ENCODE peak calls at places on chromosomes 7 and 10, in five cellular contexts. One of them, this sample, is unnamed. For H3K9me3, the result is how much of the 10 kb centered on the place peaks cover.

GRCh38 chr10:1190791-1191490 is 134.8 kb downstream of the WDR37 start:
- DNase-seq in upper lobe of left lung: no peak
- DNase-seq in ovary: no peak
- DNase-seq in uterus: no peak
- DNase-seq in breast epithelium: peak
- DNase-seq in this sample: no peak

GRCh38 chr10:113104071-113104470 is 154.0 kb downstream of the TCF7L2 start:
- DNase-seq in uterus: no peak
- DNase-seq in breast epithelium: no peak
- DNase-seq in ovary: no peak
- DNase-seq in upper lobe of left lung: no peak
- DNase-seq in this sample: no peak

GRCh38 chr7:90155206-90155605 is 937 bp downstream of the STEAP1 start:
- DNase-seq in uterus: no peak
- DNase-seq in breast epithelium: no peak
- DNase-seq in ovary: no peak
- DNase-seq in upper lobe of left lung: no peak
- DNase-seq in this sample: no peak

GRCh38 chr7:34837826-34838225 is 179.8 kb downstream of the NPSR1 start:
- DNase-seq in upper lobe of left lung: no peak
- DNase-seq in uterus: no peak
- DNase-seq in ovary: no peak
- DNase-seq in breast epithelium: no peak
- DNase-seq in this sample: no peak

GRCh38 chr7:116194115-116194514 is 16.2 kb upstream of the TES start:
- DNase-seq in ovary: no peak
- DNase-seq in uterus: no peak
- DNase-seq in upper lobe of left lung: no peak
- DNase-seq in breast epithelium: no peak
- DNase-seq in this sample: no peak

GRCh38 chr10:33193867-33194521 is 140.5 kb downstream of the NRP1 start:
- DNase-seq in ovary: no peak
- DNase-seq in breast epithelium: no peak
- DNase-seq in upper lobe of left lung: no peak
- DNase-seq in uterus: no peak
- DNase-seq in this sample: no peak

GRCh38 chr7:18262054-18262453 is 233.5 kb upstream of the HDAC9 start:
- DNase-seq in uterus: no peak
- DNase-seq in ovary: no peak
- DNase-seq in upper lobe of left lung: no peak
- DNase-seq in breast epithelium: no peak
- DNase-seq in this sample: no peak

GRCh38 chr7:86942081-86942480 is 117.4 kb downstream of the ELAPOR2 start:
- DNase-seq in ovary: no peak
- DNase-seq in breast epithelium: no peak
- DNase-seq in upper lobe of left lung: no peak
- DNase-seq in uterus: no peak
- DNase-seq in this sample: no peak

GRCh38 chr10:17278607-17279240 is 50.7 kb downstream of the VIM start:
- DNase-seq in ovary: no peak
- DNase-seq in breast epithelium: no peak
- DNase-seq in uterus: no peak
- DNase-seq in upper lobe of left lung: no peak
- DNase-seq in this sample: no peak

GRCh38 chr10:92690211-92691041 is 671 bp downstream of the HHEX start:
- DNase-seq in uterus: no peak
- DNase-seq in breast epithelium: no peak
- DNase-seq in upper lobe of left lung: peak
- DNase-seq in ovary: no peak
- DNase-seq in this sample: no peak

GRCh38 chr10:96830511-96831199 is 1.4 kb upstream of the LCOR start:
- DNase-seq in ovary: peak
- DNase-seq in breast epithelium: no peak
- DNase-seq in uterus: peak
- DNase-seq in upper lobe of left lung: no peak
- DNase-seq in this sample: no peak

GRCh38 chr10:48623607-48624132 is 18.8 kb upstream of the ARHGAP22 start:
- DNase-seq in upper lobe of left lung: no peak
- DNase-seq in ovary: no peak
- DNase-seq in breast epithelium: no peak
- DNase-seq in uterus: no peak
- DNase-seq in this sample: no peak

GRCh38 chr7:106050002-106050742 is 61.9 kb downstream of the SYPL1 start:
- DNase-seq in uterus: peak
- DNase-seq in upper lobe of left lung: no peak
- DNase-seq in ovary: peak
- DNase-seq in breast epithelium: no peak
- DNase-seq in this sample: no peak

GRCh38 chr7:44797329-44798258 is 1.1 kb downstream of the PPIA start:
- DNase-seq in uterus: peak
- DNase-seq in upper lobe of left lung: peak
- DNase-seq in breast epithelium: peak
- DNase-seq in ovary: peak
- DNase-seq in this sample: peak

GRCh38 chr10:35942052-35942451 is 300.0 kb upstream of the FZD8 start:
- DNase-seq in upper lobe of left lung: no peak
- DNase-seq in ovary: no peak
- DNase-seq in uterus: no peak
- DNase-seq in breast epithelium: no peak
- DNase-seq in this sample: no peak

GRCh38 chr7:30472081-30472770 is 6.4 kb downstream of the NOD1 start:
- DNase-seq in ovary: no peak
- DNase-seq in upper lobe of left lung: no peak
- DNase-seq in breast epithelium: no peak
- DNase-seq in uterus: no peak
- DNase-seq in this sample: no peak

GRCh38 chr10:84946984-84947383 is 618.6 kb downstream of the CCSER2 start:
- DNase-seq in breast epithelium: no peak
- DNase-seq in uterus: no peak
- DNase-seq in upper lobe of left lung: no peak
- DNase-seq in ovary: no peak
- DNase-seq in this sample: no peak

GRCh38 chr10:130022501-130023299 is 58.6 kb upstream of the EBF3 start:
- DNase-seq in breast epithelium: no peak
- DNase-seq in ovary: no peak
- DNase-seq in upper lobe of left lung: no peak
- DNase-seq in uterus: no peak
- DNase-seq in this sample: no peak

GRCh38 chr10:3139135-3139910 is 33.3 kb downstream of the PITRM1 start:
- DNase-seq in uterus: no peak
- DNase-seq in ovary: no peak
- DNase-seq in breast epithelium: no peak
- DNase-seq in upper lobe of left lung: no peak
- DNase-seq in this sample: no peak

GRCh38 chr10:123496336-123496735 is 169.8 kb upstream of the GPR26 start:
- DNase-seq in upper lobe of left lung: no peak
- DNase-seq in breast epithelium: no peak
- DNase-seq in uterus: no peak
- DNase-seq in ovary: no peak
- DNase-seq in this sample: no peak

GRCh38 chr7:5610500-5611186 is 170.8 kb downstream of the RNF216 start:
- DNase-seq in breast epithelium: no peak
- DNase-seq in upper lobe of left lung: no peak
- DNase-seq in uterus: no peak
- DNase-seq in ovary: no peak
- DNase-seq in this sample: no peak

GRCh38 chr10:21399392-21400015 is 126.0 kb downstream of the SKIDA1 start:
- DNase-seq in upper lobe of left lung: no peak
- DNase-seq in uterus: no peak
- DNase-seq in ovary: no peak
- DNase-seq in breast epithelium: no peak
- DNase-seq in this sample: no peak

GRCh38 chr10:104286939-104287338 is 18.0 kb downstream of the GSTO2 start:
- DNase-seq in breast epithelium: no peak
- DNase-seq in ovary: no peak
- DNase-seq in uterus: no peak
- DNase-seq in upper lobe of left lung: no peak
- DNase-seq in this sample: no peak

GRCh38 chr10:104293021-104293420 is 24.0 kb downstream of the GSTO2 start:
- DNase-seq in uterus: no peak
- DNase-seq in ovary: no peak
- DNase-seq in upper lobe of left lung: no peak
- DNase-seq in breast epithelium: no peak
- DNase-seq in this sample: no peak

GRCh38 chr10:104293781-104294321 is 24.9 kb downstream of the GSTO2 start:
- DNase-seq in upper lobe of left lung: no peak
- DNase-seq in uterus: no peak
- DNase-seq in ovary: no peak
- DNase-seq in breast epithelium: no peak
- DNase-seq in this sample: no peak

GRCh38 chr10:104288355-104288754 is 19.4 kb downstream of the GSTO2 start:
- DNase-seq in breast epithelium: no peak
- DNase-seq in ovary: no peak
- DNase-seq in upper lobe of left lung: no peak
- DNase-seq in uterus: no peak
- DNase-seq in this sample: no peak

DNA sequence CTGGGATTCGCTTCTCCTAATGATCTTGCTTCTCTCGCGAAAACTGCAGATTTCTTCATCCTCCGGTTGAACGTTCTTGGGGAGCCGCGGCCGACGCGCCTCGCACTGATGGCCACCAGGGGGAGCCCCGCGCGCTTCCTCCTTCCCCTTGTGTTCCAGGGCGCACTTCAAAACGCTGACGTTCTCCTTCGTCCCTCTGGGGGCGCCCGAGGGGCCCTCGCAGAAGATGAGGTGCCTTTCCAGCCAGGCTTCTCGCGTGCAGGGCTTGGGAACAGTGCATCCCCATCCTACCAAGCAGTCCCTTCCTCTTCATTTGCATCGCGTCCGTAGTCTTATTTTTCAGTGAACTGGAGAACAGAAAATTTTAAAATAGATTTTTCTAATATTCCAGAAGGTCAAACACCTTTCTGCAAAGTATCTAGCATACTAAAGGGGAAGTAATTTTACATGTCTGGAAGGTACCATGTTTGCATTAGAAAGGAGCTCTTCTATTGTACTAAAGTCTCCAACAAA is 22.5 kb downstream of the GSTO2 start:
- DNase-seq in upper lobe of left lung: peak
- DNase-seq in breast epithelium: peak
- DNase-seq in uterus: peak
- DNase-seq in ovary: peak
- DNase-seq in this sample: peak
- TF ChIP-seq POLR2A in upper lobe of left lung: no peak
- TF ChIP-seq POLR2A in breast epithelium: no peak
- TF ChIP-seq POLR2A in uterus: peak
- TF ChIP-seq POLR2A in ovary: peak
- TF ChIP-seq POLR2A in this sample: no peak

DNA sequence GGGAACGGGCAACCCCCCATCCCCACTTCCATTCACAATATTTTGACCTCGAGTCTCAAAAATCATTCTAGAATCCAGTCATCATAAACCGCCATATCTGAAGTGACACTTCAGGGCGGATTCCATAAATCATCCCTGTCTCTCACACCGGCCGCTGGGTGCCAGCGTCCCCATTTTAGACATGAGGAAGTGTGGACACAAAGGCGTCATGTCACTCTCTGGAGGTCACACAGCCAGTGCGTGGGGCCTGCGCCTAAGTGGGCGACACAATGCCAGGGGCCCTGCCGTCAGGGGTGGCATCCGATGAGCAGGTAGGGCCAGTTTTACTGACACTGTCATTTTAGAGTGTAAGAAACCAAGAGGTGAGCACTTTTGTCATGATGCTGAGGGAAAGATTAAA is 19.5 kb downstream of the KCNH2 start:
- DNase-seq in uterus: no peak
- DNase-seq in upper lobe of left lung: peak
- DNase-seq in breast epithelium: no peak
- DNase-seq in ovary: no peak
- DNase-seq in this sample: no peak
- H3K27ac ChIP-seq in uterus: no peak
- H3K27ac ChIP-seq in upper lobe of left lung: no peak
- H3K27ac ChIP-seq in breast epithelium: no peak
- H3K27ac ChIP-seq in ovary: no peak
- H3K27ac ChIP-seq in this sample: no peak

GRCh38 chr10:131559450-131559911 is 248.0 kb upstream of the TCERG1L start:
- DNase-seq in breast epithelium: no peak
- DNase-seq in uterus: no peak
- DNase-seq in upper lobe of left lung: peak
- DNase-seq in ovary: no peak
- DNase-seq in this sample: no peak
- H3K9me3 ChIP-seq in breast epithelium: under half
- H3K9me3 ChIP-seq in uterus: under half
- H3K9me3 ChIP-seq in upper lobe of left lung: under half
- H3K9me3 ChIP-seq in ovary: under half
- H3K9me3 ChIP-seq in this sample: under half

GRCh38 chr7:151060416-151061234 is 1.2 kb downstream of the SLC4A2 start:
- DNase-seq in uterus: peak
- DNase-seq in breast epithelium: no peak
- DNase-seq in upper lobe of left lung: peak
- DNase-seq in ovary: peak
- DNase-seq in this sample: no peak
- TF ChIP-seq POLR2A in uterus: no peak
- TF ChIP-seq POLR2A in breast epithelium: no peak
- TF ChIP-seq POLR2A in upper lobe of left lung: no peak
- TF ChIP-seq POLR2A in ovary: no peak
- TF ChIP-seq POLR2A in this sample: no peak

DNA sequence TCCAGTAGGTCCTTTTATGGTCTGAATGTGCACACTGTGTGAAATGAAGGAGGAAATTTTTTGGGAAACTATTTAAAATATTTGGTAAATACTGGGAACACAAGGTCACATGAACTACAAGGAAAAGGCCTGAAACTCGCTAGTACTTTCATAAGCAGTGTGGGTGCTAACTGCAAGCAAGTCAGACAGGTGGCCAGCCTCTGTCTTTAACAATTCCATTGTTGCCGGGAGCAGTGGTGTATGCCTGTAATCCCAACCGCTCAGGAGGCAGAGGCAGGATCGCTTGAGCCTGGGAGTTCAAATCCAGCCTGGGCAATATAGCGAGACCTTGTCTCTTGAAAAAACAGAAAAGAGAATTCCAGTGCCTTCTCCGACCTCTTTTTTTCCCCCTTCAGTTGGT is 37.5 kb downstream of the SMURF1 start:
- DNase-seq in breast epithelium: no peak
- DNase-seq in uterus: no peak
- DNase-seq in upper lobe of left lung: no peak
- DNase-seq in ovary: peak
- DNase-seq in this sample: no peak
- H3K27ac ChIP-seq in breast epithelium: no peak
- H3K27ac ChIP-seq in uterus: peak
- H3K27ac ChIP-seq in upper lobe of left lung: peak
- H3K27ac ChIP-seq in ovary: peak
- H3K27ac ChIP-seq in this sample: peak

This sample was measured in esophagus squamous epithelium.